ENCODE peak calls at places on chromosomes 5 and 9, in seven cellular contexts. Z is IMR-90, K is mesendoderm, I is mesenchymal stem cell, B is H9, V is H1, A is neuronal stem cell. O is an unnamed sample.
A peak's percentile ranks its signal among the peaks of the same experiment; 100 is the strongest.

GRCh38 chr9:137721479-137721878 is 102.7 kb downstream of the EHMT1 start:
- DNase-seq in V (no peak), Z (no peak), B (no peak), I (no peak), K (no peak), A (no peak), O (no peak)

GRCh38 chr9:70470050-70471015 is 55.9 kb upstream of the KLF9 start:
- DNase-seq in Z (no peak), K (no peak), A (no peak), V (no peak), B (no peak), I (peak; percentile 40), O (no peak)

GRCh38 chr5:153880094-153880493 is 158.6 kb downstream of the FAM114A2 start:
- DNase-seq in I (no peak), A (no peak), B (no peak), K (no peak), V (no peak), Z (no peak), O (no peak)

GRCh38 chr5:71475788-71476384 is 20.4 kb downstream of the BDP1 start:
- DNase-seq in B (no peak), I (peak; percentile 37), K (peak; percentile 64), Z (peak; percentile 29), A (peak; percentile 11), V (no peak), O (peak; percentile 82)

GRCh38 chr5:169367861-169368260 is 66.9 kb upstream of the SLIT3 start:
- DNase-seq in Z (no peak), K (no peak), A (no peak), V (no peak), B (no peak), I (no peak), O (no peak)

GRCh38 chr5:149464796-149465489 is 85.9 kb upstream of the IL17B start:
- DNase-seq in V (no peak), I (peak; percentile 88), K (no peak), Z (peak; percentile 78), B (no peak), A (no peak), O (no peak)

GRCh38 chr5:41416336-41416735 is 94.1 kb downstream of the PLCXD3 start:
- DNase-seq in B (no peak), A (no peak), K (no peak), I (no peak), Z (no peak), V (no peak), O (no peak)

GRCh38 chr5:78923622-78923970 is 61.5 kb downstream of the ARSB start:
- DNase-seq in V (no peak), K (no peak), B (no peak), Z (no peak), I (no peak), A (no peak), O (no peak)

GRCh38 chr9:136658849-136659535 is 3.7 kb upstream of the EGFL7 start:
- DNase-seq in Z (no peak), K (no peak), V (peak; percentile 52), B (no peak), I (no peak), A (no peak), O (no peak)

DNA sequence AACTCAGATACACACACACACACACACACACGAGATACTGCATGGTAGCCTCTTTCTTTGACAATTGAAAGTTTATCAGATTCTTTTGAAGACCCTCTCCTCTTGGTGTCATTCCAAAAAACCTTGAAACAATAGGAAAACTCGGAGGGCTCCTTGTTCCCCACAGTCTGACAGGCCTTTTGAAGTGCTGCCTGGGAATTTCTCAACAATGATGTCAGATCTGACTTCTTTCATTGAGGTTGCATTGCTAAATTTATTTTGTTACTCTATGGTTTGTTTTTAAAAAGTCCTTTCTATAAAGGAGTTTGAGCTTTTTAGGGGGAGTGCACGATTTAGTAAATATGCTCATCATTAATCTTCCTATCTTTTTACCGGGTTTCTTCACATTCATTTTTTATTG is 583.9 kb downstream of the SEMA5A start:
- DNase-seq in Z (peak; percentile 36), B (no peak), K (peak; percentile 36), I (no peak), A (no peak), V (no peak), O (no peak)
- H3K4ac ChIP-seq in Z (no peak overlapping the region), B (no peak overlapping the region), K (no peak overlapping the region), I (no peak overlapping the region), A (no peak overlapping the region), V (no peak overlapping the region), O (no peak overlapping the region)

GRCh38 chr9:86545085-86545484 is 190.9 kb upstream of the TUT7 start:
- DNase-seq in A (no peak), B (no peak), V (no peak), I (no peak), Z (no peak), K (no peak), O (no peak)
- H3K4ac ChIP-seq in A (no peak overlapping the region), B (no peak overlapping the region), V (no peak overlapping the region), I (no peak overlapping the region), Z (no peak overlapping the region), K (no peak overlapping the region), O (no peak overlapping the region)

DNA sequence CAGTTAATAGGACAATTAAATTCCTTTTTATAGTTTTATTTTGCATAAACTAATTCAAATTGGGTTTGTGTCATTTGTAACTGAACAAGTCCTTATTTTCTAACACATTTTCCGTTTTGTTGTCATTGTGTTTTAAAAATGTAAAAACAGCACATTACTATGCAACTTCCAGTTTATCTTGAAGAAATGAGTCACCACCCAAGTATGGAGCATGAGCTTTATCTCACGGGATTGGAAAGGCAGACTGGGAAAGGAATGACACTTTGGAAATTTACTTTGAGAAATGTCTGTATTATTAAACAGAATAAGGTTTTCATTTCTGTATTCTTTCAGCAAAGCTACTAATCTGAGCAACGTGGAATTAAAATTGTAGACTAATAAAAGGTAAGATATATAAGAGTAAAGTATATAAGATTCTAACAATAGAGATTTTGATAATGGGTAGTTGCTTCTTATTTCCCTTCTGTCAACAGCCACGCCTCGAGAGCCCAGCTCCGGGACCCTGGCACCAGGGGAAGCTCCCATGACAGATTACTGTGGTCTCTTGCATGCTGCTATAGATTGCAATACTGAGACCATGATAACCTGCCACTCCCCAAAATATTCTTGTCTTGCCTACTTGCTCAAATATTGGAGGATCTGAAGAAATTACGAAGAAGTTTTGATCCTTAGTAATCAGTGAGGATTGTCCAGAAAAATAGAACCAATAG is 433.1 kb downstream of the CHSY3 start:
- DNase-seq in Z (peak; percentile 15), V (no peak), K (peak; percentile 77), B (no peak), I (peak; percentile 84), A (no peak), O (peak; percentile 22)
- H3K4ac ChIP-seq in Z (no peak overlapping the region), V (no peak overlapping the region), K (no peak overlapping the region), B (no peak overlapping the region), I (no peak overlapping the region), A (no peak overlapping the region), O (no peak overlapping the region)

DNA sequence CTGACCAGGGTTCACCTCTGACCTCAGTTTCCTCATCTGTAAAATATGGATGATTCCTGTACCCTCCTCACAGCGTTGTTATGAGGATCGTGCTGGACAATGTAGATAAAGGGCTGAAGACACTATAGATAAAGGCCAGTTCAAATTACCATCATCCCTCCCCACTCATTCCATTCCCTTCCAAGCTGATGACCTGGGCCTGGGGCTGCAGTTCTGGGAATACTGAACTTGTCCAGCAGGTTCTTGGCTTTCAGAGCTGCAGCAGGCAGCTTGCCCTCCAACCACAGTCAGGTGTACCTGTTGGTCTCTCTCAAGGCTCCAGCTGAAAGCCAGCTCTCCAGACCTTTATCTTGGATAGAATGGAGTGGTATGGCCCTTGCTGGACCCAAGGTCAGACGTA is 92.5 kb downstream of the PCDH1 start:
- DNase-seq in Z (no peak), B (no peak), I (no peak), A (no peak), K (no peak), V (no peak), O (peak; percentile 94)
- H3K4ac ChIP-seq in Z (no peak overlapping the region), B (no peak overlapping the region), I (no peak overlapping the region), A (no peak overlapping the region), K (no peak overlapping the region), V (no peak overlapping the region), O (no peak overlapping the region)

DNA sequence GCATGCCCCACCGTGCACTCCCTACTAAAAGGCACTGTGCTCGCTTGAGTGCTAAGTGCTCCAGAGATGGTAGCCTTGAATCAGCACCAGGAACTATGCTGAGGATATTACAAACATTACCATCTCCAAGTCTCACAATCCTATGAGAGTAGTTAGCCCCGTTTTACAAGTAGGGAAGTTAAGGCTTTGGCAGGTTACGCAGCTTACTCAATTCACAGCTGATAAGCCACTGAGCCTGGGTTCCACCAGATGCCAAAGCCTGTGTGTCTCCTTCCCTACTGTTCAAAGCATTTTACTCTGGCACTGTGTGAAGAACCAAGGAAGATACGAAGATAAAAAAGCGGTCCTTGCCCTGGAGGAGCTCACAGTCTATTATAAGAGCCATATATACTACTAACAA is 216.2 kb downstream of the EBF1 start:
- DNase-seq in A (no peak), V (no peak), I (no peak), K (peak; percentile 11), Z (no peak), B (no peak), O (no peak)
- H3K4ac ChIP-seq in A (no peak overlapping the region), V (no peak overlapping the region), I (no peak overlapping the region), K (no peak overlapping the region), Z (no peak overlapping the region), B (no peak overlapping the region), O (no peak overlapping the region)

DNA sequence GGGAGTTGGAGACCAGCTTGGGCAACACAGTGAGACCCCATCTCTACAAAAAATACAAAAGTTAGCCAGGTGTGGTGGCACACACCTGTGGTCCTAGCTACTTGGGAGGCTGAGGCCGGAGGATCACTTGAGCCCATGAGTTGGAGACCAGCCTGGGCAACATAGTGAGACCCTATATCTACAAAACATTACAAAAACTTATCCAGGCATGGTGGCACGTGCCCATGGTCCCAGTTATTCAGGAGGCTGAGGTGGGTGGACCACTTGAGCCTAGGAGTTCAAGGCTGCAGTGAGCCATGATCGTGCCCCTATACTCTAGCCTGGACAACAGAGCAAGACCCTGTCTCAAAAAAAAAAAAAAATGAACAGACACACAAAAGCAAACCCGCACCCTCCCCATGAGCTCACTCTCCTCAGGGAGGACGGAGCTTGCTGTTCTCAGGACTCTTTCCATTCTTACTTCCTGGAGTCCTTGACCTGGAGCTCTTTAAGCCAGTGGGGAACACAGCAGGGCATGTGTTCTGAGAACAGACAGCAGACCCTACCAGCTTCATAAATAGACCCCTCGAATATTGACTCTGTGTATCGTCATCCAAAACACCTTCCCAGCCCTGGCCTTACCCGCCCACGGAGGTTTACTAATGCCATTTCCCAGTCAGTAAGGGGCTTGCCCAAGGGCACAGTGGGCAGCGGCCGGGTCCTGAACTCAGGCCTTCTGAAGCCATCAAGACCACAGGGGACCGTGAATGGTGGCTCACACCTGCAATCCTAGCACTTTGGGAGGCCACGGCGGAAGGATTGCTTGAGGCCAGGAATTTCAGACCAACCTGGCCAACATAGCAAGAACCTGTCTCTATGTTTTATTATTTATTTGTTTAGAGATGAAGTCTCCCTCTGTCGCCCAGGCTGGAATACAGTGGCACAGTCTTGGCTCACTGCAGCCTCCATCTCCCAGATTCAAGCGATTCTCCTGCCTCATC is 11.1 kb downstream of the PTGES2 start:
- DNase-seq in V (no peak), K (no peak), A (no peak), B (no peak), I (no peak), Z (no peak), O (no peak)
- H3K4ac ChIP-seq in V (no peak overlapping the region), K (no peak overlapping the region), A (no peak overlapping the region), B (no peak overlapping the region), I (no peak overlapping the region), Z (no peak overlapping the region), O (no peak overlapping the region)

DNA sequence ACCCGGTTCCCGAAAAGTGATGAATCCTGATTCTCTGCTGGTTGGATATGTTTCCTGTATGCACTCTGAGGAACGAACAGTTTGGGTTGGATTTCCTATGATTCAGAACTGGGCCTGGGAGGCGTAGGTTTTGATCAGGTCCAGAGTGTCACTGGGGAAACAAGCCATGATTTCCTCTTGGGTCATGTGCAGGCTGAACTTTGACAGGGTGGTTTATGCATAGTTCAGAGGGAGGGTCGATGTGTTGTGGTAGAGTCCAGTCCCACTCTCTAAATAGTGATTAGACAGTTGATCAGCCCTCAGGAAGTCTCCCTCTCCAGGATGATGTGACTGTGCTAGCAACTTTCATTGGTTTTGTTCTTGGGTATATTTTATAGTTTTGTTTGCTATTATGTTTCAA is 17.4 kb downstream of the ATG10 start:
- DNase-seq in A (no peak), V (no peak), I (no peak), B (no peak), K (no peak), Z (no peak), O (no peak)
- H3K4ac ChIP-seq in A (no peak overlapping the region), V (no peak overlapping the region), I (no peak overlapping the region), B (no peak overlapping the region), K (no peak overlapping the region), Z (no peak overlapping the region), O (no peak overlapping the region)